ENCODE peak calls at places on chromosomes 5 and 9, in four cellular contexts. One of them, this sample, is unnamed.

GRCh38 chr9:127066060-127066774 is 56.2 kb downstream of the ANGPTL2 start:
- DNase-seq in K562: no peak
- DNase-seq in HL-60: no peak
- DNase-seq in GM12878: no peak
- DNase-seq in this sample: no peak

GRCh38 chr5:127335381-127335780 is 44.8 kb downstream of the MEGF10 start:
- DNase-seq in HL-60: no peak
- DNase-seq in GM12878: no peak
- DNase-seq in K562: no peak
- DNase-seq in this sample: no peak

GRCh38 chr5:174572591-174572990 is 151.8 kb upstream of the MSX2 start:
- DNase-seq in HL-60: no peak
- DNase-seq in GM12878: no peak
- DNase-seq in K562: no peak
- DNase-seq in this sample: no peak

GRCh38 chr9:93633492-93634221 is 57.3 kb downstream of the PHF2 start:
- DNase-seq in HL-60: no peak
- DNase-seq in K562: no peak
- DNase-seq in GM12878: no peak
- DNase-seq in this sample: no peak

GRCh38 chr5:145161384-145161783 is 673.8 kb downstream of the PRELID2 start:
- DNase-seq in K562: no peak
- DNase-seq in GM12878: no peak
- DNase-seq in HL-60: no peak
- DNase-seq in this sample: no peak

GRCh38 chr5:180235846-180236245 is 26.8 kb upstream of the RASGEF1C start:
- DNase-seq in K562: no peak
- DNase-seq in HL-60: no peak
- DNase-seq in GM12878: no peak
- DNase-seq in this sample: no peak

GRCh38 chr9:135650408-135650807 is 11.1 kb upstream of the GLT6D1 start:
- DNase-seq in HL-60: no peak
- DNase-seq in K562: no peak
- DNase-seq in GM12878: no peak
- DNase-seq in this sample: no peak

GRCh38 chr9:110869931-110870330 is 168.3 kb downstream of the LPAR1 start:
- DNase-seq in K562: no peak
- DNase-seq in GM12878: no peak
- DNase-seq in HL-60: no peak
- DNase-seq in this sample: no peak

GRCh38 chr9:123338710-123339665 is 17.0 kb upstream of the CRB2 start:
- DNase-seq in HL-60: peak; percentile 59
- DNase-seq in GM12878: peak; percentile 94
- DNase-seq in K562: peak; percentile 89
- DNase-seq in this sample: no peak

GRCh38 chr5:164504141-164504772 is 998.8 kb downstream of the MAT2B start:
- DNase-seq in GM12878: peak; percentile 5
- DNase-seq in HL-60: no peak
- DNase-seq in K562: peak; percentile 67
- DNase-seq in this sample: peak; percentile 1

GRCh38 chr9:18492612-18493011 is 18.7 kb downstream of the ADAMTSL1 start:
- DNase-seq in GM12878: no peak
- DNase-seq in HL-60: no peak
- DNase-seq in K562: no peak
- DNase-seq in this sample: no peak

GRCh38 chr9:131252120-131252519 is 24.2 kb downstream of the FAM78A start:
- DNase-seq in GM12878: no peak
- DNase-seq in HL-60: peak; percentile 72
- DNase-seq in K562: no peak
- DNase-seq in this sample: no peak

GRCh38 chr5:58849995-58850667 is 267.3 kb downstream of the RAB3C start:
- DNase-seq in GM12878: no peak
- DNase-seq in HL-60: no peak
- DNase-seq in K562: peak; percentile 20
- DNase-seq in this sample: peak; percentile 6

GRCh38 chr5:181163487-181164075 is 16.2 kb downstream of the OR2V2 start:
- DNase-seq in K562: peak; percentile 84
- DNase-seq in GM12878: no peak
- DNase-seq in HL-60: no peak
- DNase-seq in this sample: no peak

GRCh38 chr5:43425965-43426364 is 13.8 kb upstream of the CCL28 start:
- DNase-seq in HL-60: no peak
- DNase-seq in K562: no peak
- DNase-seq in GM12878: no peak
- DNase-seq in this sample: no peak

GRCh38 chr5:41252036-41252435 is 38.7 kb upstream of the C6 start:
- DNase-seq in K562: no peak
- DNase-seq in HL-60: no peak
- DNase-seq in GM12878: no peak
- DNase-seq in this sample: no peak

GRCh38 chr5:167797933-167798332 is 493.5 kb upstream of the WWC1 start:
- DNase-seq in GM12878: no peak
- DNase-seq in K562: no peak
- DNase-seq in HL-60: no peak
- DNase-seq in this sample: no peak

GRCh38 chr9:74322661-74323314 is 174.3 kb upstream of the RORB start:
- DNase-seq in GM12878: no peak
- DNase-seq in K562: no peak
- DNase-seq in HL-60: no peak
- DNase-seq in this sample: no peak

GRCh38 chr5:138753794-138754698 is 821 bp downstream of the CTNNA1 start:
- DNase-seq in K562: peak; percentile 91
- DNase-seq in HL-60: no peak
- DNase-seq in GM12878: no peak
- DNase-seq in this sample: no peak

GRCh38 chr9:8223861-8224260 is 424.3 kb upstream of the DMAC1 start:
- DNase-seq in K562: no peak
- DNase-seq in GM12878: no peak
- DNase-seq in HL-60: no peak
- DNase-seq in this sample: no peak

GRCh38 chr5:39176740-39177628 is 42.4 kb downstream of the FYB1 start:
- DNase-seq in K562: peak; percentile 62
- DNase-seq in GM12878: peak; percentile 17
- DNase-seq in HL-60: no peak
- DNase-seq in this sample: no peak

GRCh38 chr5:152271420-152271819 is 133.7 kb downstream of the NMUR2 start:
- DNase-seq in GM12878: peak; percentile 8
- DNase-seq in K562: no peak
- DNase-seq in HL-60: no peak
- DNase-seq in this sample: no peak

GRCh38 chr5:113179156-113179555 is 202.6 kb downstream of the DCP2 start:
- DNase-seq in HL-60: no peak
- DNase-seq in K562: no peak
- DNase-seq in GM12878: no peak
- DNase-seq in this sample: no peak

GRCh38 chr9:132784286-132784820 is 93.7 kb downstream of the AK8 start:
- DNase-seq in GM12878: no peak
- DNase-seq in K562: no peak
- DNase-seq in HL-60: no peak
- DNase-seq in this sample: no peak

GRCh38 chr5:103620851-103621547 is 58.4 kb upstream of the NUDT12 start:
- DNase-seq in K562: no peak
- DNase-seq in GM12878: no peak
- DNase-seq in HL-60: no peak
- DNase-seq in this sample: no peak
- TF ChIP-seq SPI1 in K562: no peak
- TF ChIP-seq SPI1 in GM12878: no peak
- TF ChIP-seq SPI1 in HL-60: no peak
- TF ChIP-seq SPI1 in this sample: no peak

GRCh38 chr5:29157975-29158374 is 2035.5 kb upstream of the CDH6 start:
- DNase-seq in HL-60: no peak
- DNase-seq in K562: no peak
- DNase-seq in GM12878: no peak
- DNase-seq in this sample: no peak

GRCh38 chr5:29161897-29162296 is 2031.6 kb upstream of the CDH6 start:
- DNase-seq in K562: no peak
- DNase-seq in HL-60: no peak
- DNase-seq in GM12878: no peak
- DNase-seq in this sample: no peak

GRCh38 chr5:29161399-29161798 is 2032.1 kb upstream of the CDH6 start:
- DNase-seq in GM12878: no peak
- DNase-seq in HL-60: no peak
- DNase-seq in K562: no peak
- DNase-seq in this sample: no peak

GRCh38 chr5:29162297-29162696 is 2031.2 kb upstream of the CDH6 start:
- DNase-seq in K562: no peak
- DNase-seq in HL-60: no peak
- DNase-seq in GM12878: no peak
- DNase-seq in this sample: no peak
- TF ChIP-seq SPI1 in K562: no peak
- TF ChIP-seq SPI1 in HL-60: no peak
- TF ChIP-seq SPI1 in GM12878: no peak
- TF ChIP-seq SPI1 in this sample: no peak

GRCh38 chr9:4328723-4329122 is 28.9 kb upstream of the GLIS3 start:
- DNase-seq in K562: no peak
- DNase-seq in HL-60: no peak
- DNase-seq in GM12878: no peak
- DNase-seq in this sample: no peak
- TF ChIP-seq SPI1 in K562: no peak
- TF ChIP-seq SPI1 in HL-60: no peak
- TF ChIP-seq SPI1 in GM12878: no peak
- TF ChIP-seq SPI1 in this sample: no peak

GRCh38 chr5:52990531-52990925 is 1.4 kb downstream of the ITGA2 start:
- DNase-seq in GM12878: no peak
- DNase-seq in HL-60: no peak
- DNase-seq in K562: no peak
- DNase-seq in this sample: no peak
- TF ChIP-seq SPI1 in GM12878: no peak
- TF ChIP-seq SPI1 in HL-60: no peak
- TF ChIP-seq SPI1 in K562: no peak
- TF ChIP-seq SPI1 in this sample: no peak